ENCODE peak calls at places on chromosomes 4 and X, in ten cellular contexts. Q is IMR-90, P is cardiac fibroblast, A is SK-N-SH, N is AG04450, B is left ventricle myocardium inferior, J is A673, C is astrocyte of the cerebellum, U is tibial artery, W is AG10803. I is an unnamed sample.

GRCh38 chr4:136818811-136819210 is 713.5 kb downstream of the PCDH18 start:
- DNase-seq in N (no peak), J (peak), P (peak), U (no peak), W (no peak), C (no peak), A (no peak), Q (peak), B (no peak), I (no peak)

GRCh38 chr4:143404555-143404954 is 67.9 kb downstream of the GAB1 start:
- DNase-seq in C (no peak), U (no peak), B (no peak), N (no peak), W (no peak), P (no peak), Q (no peak), A (no peak), J (no peak), I (no peak)

GRCh38 chr4:36251983-36252382 is 7.7 kb upstream of the ARAP2 start:
- DNase-seq in W (no peak), A (no peak), J (no peak), Q (no peak), P (no peak), B (no peak), U (no peak), C (no peak), N (no peak), I (no peak)

GRCh38 chrX:11244641-11245040 is 48.6 kb upstream of the AMELX start:
- DNase-seq in P (peak), N (no peak), B (no peak), J (no peak), C (no peak), W (peak), Q (peak), U (peak), A (no peak), I (no peak)

GRCh38 chrX:101617211-101618191 is at the start of gene ARMCX6:
- DNase-seq in B (peak), P (peak), A (peak), Q (peak), J (peak), U (peak), C (peak), N (no peak), W (peak), I (peak)

GRCh38 chr4:1516881-1517480 is 110.7 kb upstream of the NKX1-1 start:
- DNase-seq in B (no peak), Q (no peak), J (no peak), W (no peak), N (no peak), P (no peak), A (no peak), C (no peak), U (no peak), I (no peak)

GRCh38 chr4:56099378-56099786 is 150.6 kb downstream of the CEP135 start:
- DNase-seq in N (no peak), A (no peak), P (peak), W (no peak), J (no peak), U (no peak), C (peak), Q (no peak), B (no peak), I (no peak)

GRCh38 chr4:7892212-7893019 is 47.2 kb downstream of the AFAP1 start:
- DNase-seq in W (peak), P (peak), N (peak), A (peak), B (no peak), J (no peak), Q (peak), C (peak), U (no peak), I (peak)

GRCh38 chr4:24188459-24188858 is 298.6 kb upstream of the PPARGC1A start:
- DNase-seq in P (no peak), C (no peak), J (no peak), U (no peak), A (no peak), Q (no peak), B (no peak), N (no peak), W (no peak), I (no peak)

GRCh38 chrX:144730486-144730885 is 516.8 kb upstream of the SPANXN1 start:
- DNase-seq in W (peak), N (no peak), B (no peak), U (no peak), C (no peak), J (no peak), P (peak), A (no peak), Q (no peak), I (peak)

GRCh38 chrX:56782791-56783449 is 53.9 kb downstream of the NBDY start:
- DNase-seq in W (no peak), A (peak), B (no peak), C (no peak), P (no peak), Q (no peak), N (no peak), U (no peak), J (no peak), I (no peak)

GRCh38 chr4:71110499-71110898 is 117.0 kb downstream of the DCK start:
- DNase-seq in A (no peak), N (no peak), Q (no peak), W (no peak), J (no peak), U (no peak), C (no peak), P (no peak), B (no peak), I (no peak)

GRCh38 chr4:119729815-119730643 is 101.4 kb upstream of the PDE5A start:
- DNase-seq in U (peak), A (peak), P (peak), W (peak), B (no peak), J (no peak), Q (peak), N (peak), C (peak), I (peak)

GRCh38 chrX:2451456-2452316 is 49.1 kb downstream of the DHRSX start:
- DNase-seq in C (peak), U (no peak), J (peak), N (no peak), B (no peak), Q (peak), P (peak), W (peak), A (no peak), I (no peak)

GRCh38 chr4:83328486-83328885 is 6.2 kb downstream of the HPSE start:
- DNase-seq in Q (no peak), N (no peak), U (no peak), P (no peak), B (no peak), A (no peak), J (peak), W (no peak), C (no peak), I (no peak)

GRCh38 chr4:132297346-132297745 is 851.7 kb upstream of the PCDH10 start:
- DNase-seq in N (no peak), P (no peak), B (no peak), Q (peak), U (no peak), J (peak), W (no peak), A (no peak), C (peak), I (no peak)

GRCh38 chr4:17701146-17701859 is 80.1 kb downstream of the FAM184B start:
- DNase-seq in P (no peak), B (no peak), U (no peak), N (no peak), A (no peak), J (no peak), Q (no peak), W (no peak), C (no peak), I (no peak)

GRCh38 chr4:79237836-79238235 is 88.0 kb downstream of the NAA11 start:
- DNase-seq in W (no peak), J (no peak), A (no peak), N (no peak), P (no peak), U (no peak), B (no peak), Q (no peak), C (no peak), I (no peak)

GRCh38 chrX:17725176-17725575 is 12.1 kb upstream of the SCML1 start:
- DNase-seq in B (no peak), W (no peak), J (no peak), Q (no peak), P (no peak), N (no peak), A (no peak), C (no peak), U (no peak), I (no peak)

GRCh38 chrX:46770817-46771163 is 11.9 kb upstream of the SLC9A7 start:
- DNase-seq in B (no peak), J (no peak), A (no peak), P (peak), W (peak), N (peak), Q (peak), C (peak), U (no peak), I (peak)

GRCh38 chrX:46770006-46770816 is 11.3 kb upstream of the SLC9A7 start:
- DNase-seq in J (peak), B (no peak), C (no peak), W (peak), N (no peak), A (no peak), P (peak), Q (peak), U (no peak), I (no peak)
- H3K4me3 ChIP-seq in J (no peak), B (no peak), C (no peak), W (peak), N (peak), A (peak), P (peak), Q (no peak), U (no peak), I (no peak)

GRCh38 chr4:75898533-75898932 is 3.7 kb downstream of the PPEF2 start:
- DNase-seq in A (no peak), B (no peak), Q (no peak), N (no peak), W (no peak), U (no peak), P (no peak), J (no peak), C (no peak), I (no peak)
- TF ChIP-seq CTCF in A (no peak), B (no peak), Q (no peak), N (no peak), W (no peak), U (no peak), P (no peak), J (no peak), C (no peak), I (no peak)

DNA sequence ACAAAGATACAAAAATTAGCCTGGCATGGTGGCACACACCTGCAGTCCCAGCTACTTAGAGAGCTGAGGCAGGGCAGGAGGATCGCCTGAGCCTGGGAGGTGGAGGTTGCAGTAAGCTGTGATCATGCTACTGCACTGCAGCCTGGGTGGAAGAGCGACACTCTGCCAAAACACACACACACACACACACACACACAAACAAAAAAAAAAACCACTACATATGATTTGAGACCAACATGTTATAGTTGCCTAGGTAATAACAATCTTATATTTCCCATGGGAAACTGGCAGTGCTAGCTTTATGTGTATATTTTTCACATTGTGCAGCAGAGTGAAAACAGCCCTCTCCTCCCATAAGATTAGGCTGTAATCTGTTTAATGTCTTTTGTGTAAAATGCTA is 3.1 kb upstream of the FAM241A start:
- DNase-seq in P (no peak), W (no peak), U (no peak), C (no peak), A (no peak), J (no peak), N (no peak), B (no peak), Q (no peak), I (no peak)
- H3K4me3 ChIP-seq in P (no peak), W (no peak), U (no peak), C (no peak), A (no peak), J (no peak), N (no peak), B (no peak), Q (no peak), I (no peak)

DNA sequence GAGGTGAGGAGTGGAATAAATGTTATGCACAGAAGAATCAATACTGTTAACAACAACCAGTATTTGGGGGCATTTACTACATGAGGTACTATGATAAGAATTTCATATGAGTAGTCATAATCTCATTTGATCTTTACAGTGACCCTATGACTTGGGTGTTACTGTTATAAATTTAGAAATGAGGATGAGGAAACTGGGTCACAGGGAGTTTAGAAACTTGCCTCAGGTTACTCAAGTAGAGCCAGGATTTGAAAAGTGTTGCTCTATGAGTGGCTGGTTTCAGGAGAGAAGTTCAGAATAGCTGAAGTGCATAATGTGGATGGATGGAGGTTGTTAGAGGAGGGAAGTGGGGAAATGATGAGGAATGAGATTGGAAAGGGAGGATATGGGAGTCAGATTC is 16.6 kb upstream of the DDIT4L start:
- DNase-seq in B (no peak), Q (no peak), J (no peak), A (no peak), P (no peak), U (no peak), C (no peak), N (no peak), W (no peak), I (no peak)
- TF ChIP-seq CTCF in B (no peak), Q (no peak), J (no peak), A (no peak), P (no peak), U (no peak), C (no peak), N (no peak), W (no peak), I (no peak)